ENCODE peak calls at places on chromosomes 4 and X, in four cellular contexts. O is midbrain, Q is mucosa of gallbladder, C is GM13977. M is an unnamed sample.

GRCh38 chrX:19344661-19345060 is 934 bp downstream of the PDHA1 start:
- DNase-seq in O (no peak), Q (no peak), C (no peak), M (no peak)

GRCh38 chrX:45009371-45010000 is 136.5 kb downstream of the KDM6A start:
- DNase-seq in O (no peak), Q (no peak), C (no peak), M (no peak)

GRCh38 chr4:165922747-165923146 is 49.7 kb downstream of the TLL1 start:
- DNase-seq in O (no peak), Q (no peak), C (no peak), M (no peak)

GRCh38 chr4:173345648-173346047 is 11.5 kb upstream of the HMGB2 start:
- DNase-seq in O (no peak), Q (no peak), C (no peak), M (no peak)

GRCh38 chrX:103063191-103063845 is 653 bp downstream of the BEX1 start:
- DNase-seq in O (peak), Q (no peak), C (peak), M (no peak)

GRCh38 chr4:166143227-166143626 is 270.2 kb downstream of the TLL1 start:
- DNase-seq in O (no peak), Q (no peak), C (no peak), M (no peak)

GRCh38 chr4:7134737-7135388 is 57.5 kb upstream of the SORCS2 start:
- DNase-seq in O (peak), Q (peak), C (no peak), M (no peak)

GRCh38 chr4:185902654-185903053 is 90.7 kb upstream of the SORBS2 start:
- DNase-seq in O (no peak), Q (no peak), C (no peak), M (no peak)

GRCh38 chrX:21744060-21744459 is 13.9 kb downstream of the SMPX start:
- DNase-seq in O (no peak), Q (no peak), C (no peak), M (no peak)

GRCh38 chr4:168558587-168558986 is 61.7 kb downstream of the PALLD start:
- DNase-seq in O (no peak), Q (no peak), C (no peak), M (no peak)

GRCh38 chr4:118271788-118272187 is 81.0 kb downstream of the PRSS12 start:
- DNase-seq in O (no peak), Q (no peak), C (no peak), M (no peak)

GRCh38 chrX:56745019-56745418 is 16.0 kb downstream of the NBDY start:
- DNase-seq in O (no peak), Q (no peak), C (no peak), M (no peak)

GRCh38 chrX:349196-349595 is 30.6 kb upstream of the GTPBP6 start:
- DNase-seq in O (peak), Q (no peak), C (no peak), M (no peak)

GRCh38 chr4:76499461-76499860 is 64.4 kb downstream of the SHROOM3 start:
- DNase-seq in O (no peak), Q (no peak), C (no peak), M (no peak)

GRCh38 chrX:44953734-44954502 is 80.9 kb downstream of the KDM6A start:
- DNase-seq in O (no peak), Q (no peak), C (no peak), M (no peak)

GRCh38 chr4:131974730-131975129 is 1174.4 kb upstream of the PCDH10 start:
- DNase-seq in O (no peak), Q (no peak), C (no peak), M (no peak)

GRCh38 chr4:82046796-82047195 is 327.0 kb downstream of the HNRNPD start:
- DNase-seq in O (no peak), Q (no peak), C (no peak), M (no peak)

GRCh38 chrX:132532955-132533354 is 44.1 kb upstream of the MBNL3 start:
- DNase-seq in O (no peak), Q (no peak), C (no peak), M (no peak)

GRCh38 chrX:109347618-109348017 is 134.3 kb downstream of the GUCY2F start:
- DNase-seq in O (no peak), Q (no peak), C (no peak), M (no peak)

GRCh38 chrX:51899741-51900140 is 6.3 kb downstream of the MAGED1 start:
- DNase-seq in O (no peak), Q (no peak), C (no peak), M (no peak)

GRCh38 chr4:41052287-41052686 is 162.1 kb downstream of the APBB2 start:
- DNase-seq in O (no peak), Q (no peak), C (no peak), M (no peak)

GRCh38 chrX:138964501-138964900 is 253.0 kb upstream of the FGF13 start:
- DNase-seq in O (no peak), Q (no peak), C (no peak), M (no peak)